ENCODE peak calls at places on chromosomes 4 and X, in ten cellular contexts. E is HCT116, A is adrenal gland, Q is stomach, V is IMR-90, J is Peyer's patch, C is A549, Z is transverse colon, U is sigmoid colon, P is lower leg skin. X is an unnamed sample.

GRCh38 chr4:36244257-36245084 is at the start of gene ARAP2:
- DNase-seq in V (peak; percentile 4), P (peak; percentile 47), A (peak; percentile 11), U (peak; percentile 67), Z (peak; percentile 67), Q (peak; percentile 80), E (peak; percentile 61), C (peak; percentile 15), J (peak; percentile 69), X (peak; percentile 71)

GRCh38 chr4:107164962-107165361 is 128.8 kb upstream of the DKK2 start:
- DNase-seq in Q (no peak), J (no peak), Z (no peak), E (no peak), V (no peak), C (no peak), A (no peak), U (no peak), P (no peak), X (no peak)

GRCh38 chr4:1470816-1471442 is 64.7 kb upstream of the NKX1-1 start:
- DNase-seq in Z (no peak), V (no peak), C (no peak), P (no peak), U (peak; percentile 64), E (no peak), A (no peak), J (no peak), Q (no peak), X (peak; percentile 37)

GRCh38 chr4:6658635-6659075 is 18.2 kb downstream of the MRFAP1 start:
- DNase-seq in E (no peak), Q (no peak), U (no peak), V (peak; percentile 28), C (no peak), P (no peak), J (no peak), Z (peak; percentile 28), A (peak; percentile 46), X (peak; percentile 63)

GRCh38 chr4:168432419-168433146 is 47.7 kb downstream of the DDX60L start:
- DNase-seq in J (no peak), Z (no peak), E (no peak), Q (no peak), U (no peak), A (no peak), C (no peak), P (no peak), V (peak; percentile 17), X (no peak)

GRCh38 chr4:159779716-159780115 is 676.8 kb downstream of the RAPGEF2 start:
- DNase-seq in U (no peak), J (no peak), Q (no peak), P (no peak), C (no peak), Z (no peak), E (no peak), V (no peak), A (no peak), X (no peak)

GRCh38 chr4:41207330-41207831 is 7.0 kb downstream of the APBB2 start:
- DNase-seq in C (no peak), P (no peak), U (no peak), E (no peak), A (peak; percentile 42), Z (no peak), J (no peak), Q (no peak), V (no peak), X (no peak)

GRCh38 chr4:1578301-1578781 is 105.8 kb downstream of the FAM53A start:
- DNase-seq in C (no peak), Q (no peak), P (no peak), Z (no peak), V (no peak), J (no peak), U (peak; percentile 66), E (no peak), A (peak; percentile 31), X (peak; percentile 55)

GRCh38 chr4:165541773-165542459 is 163.1 kb downstream of the CPE start:
- DNase-seq in C (no peak), A (no peak), J (no peak), P (no peak), Z (no peak), E (no peak), Q (no peak), V (no peak), U (no peak), X (no peak)

GRCh38 chrX:41733939-41734338 is 10.0 kb downstream of the GPR82 start:
- DNase-seq in Z (no peak), P (no peak), Q (no peak), C (no peak), V (no peak), J (peak; percentile 73), U (no peak), E (no peak), A (no peak), X (no peak)

GRCh38 chrX:80602017-80602765 is 181.9 kb downstream of the TENT5D start:
- DNase-seq in E (no peak), Q (no peak), C (no peak), A (no peak), V (no peak), U (no peak), Z (no peak), P (no peak), J (no peak), X (no peak)

GRCh38 chr4:181646864-181647263 is 596.3 kb upstream of the TENM3 start:
- DNase-seq in P (no peak), J (no peak), A (no peak), U (no peak), C (no peak), Z (no peak), V (peak; percentile 63), Q (no peak), E (no peak), X (no peak)

GRCh38 chr4:128916832-128917231 is 107.3 kb downstream of the JADE1 start:
- DNase-seq in J (peak; percentile 49), V (no peak), Z (peak; percentile 10), A (peak; percentile 11), C (no peak), Q (no peak), P (peak; percentile 37), E (no peak), U (no peak), X (no peak)

GRCh38 chr4:76252271-76252653 is 741 bp downstream of the FAM47E start:
- DNase-seq in P (no peak), J (no peak), U (no peak), Z (no peak), C (no peak), V (no peak), Q (no peak), A (no peak), E (no peak), X (no peak)

GRCh38 chr4:143411527-143412480 is 75.1 kb downstream of the GAB1 start:
- DNase-seq in U (no peak), A (peak; percentile 18), E (no peak), C (no peak), Z (no peak), Q (no peak), V (peak; percentile 58), J (no peak), P (no peak), X (no peak)

GRCh38 chr4:33072340-33073089 is 2352.3 kb downstream of the PCDH7 start:
- DNase-seq in E (no peak), Q (no peak), P (no peak), Z (no peak), J (no peak), C (no peak), A (no peak), U (no peak), V (no peak), X (no peak)

GRCh38 chr4:10020871-10021676 is at the start of gene SLC2A9:
- DNase-seq in Z (peak; percentile 33), V (no peak), P (no peak), J (no peak), A (peak; percentile 44), Q (no peak), E (no peak), U (peak; percentile 74), C (no peak), X (peak; percentile 80)

GRCh38 chr4:10018818-10019438 is 2.4 kb downstream of the SLC2A9 start:
- DNase-seq in Z (peak; percentile 97), U (peak; percentile 99), P (peak; percentile 93), J (peak; percentile 87), V (peak; percentile 93), C (peak; percentile 66), Q (peak; percentile 95), A (peak; percentile 99), E (peak; percentile 88), X (peak; percentile 91)

GRCh38 chr4:10017037-10017893 is 4.0 kb downstream of the SLC2A9 start:
- DNase-seq in Z (no peak), C (no peak), J (no peak), A (no peak), U (no peak), E (no peak), V (no peak), P (no peak), Q (no peak), X (peak; percentile 74)

GRCh38 chr4:10020106-10020505 is 1.2 kb downstream of the SLC2A9 start:
- DNase-seq in Q (no peak), Z (no peak), P (no peak), V (no peak), C (no peak), U (no peak), A (no peak), E (no peak), J (no peak), X (no peak)

GRCh38 chr4:10019521-10020051 is 1.7 kb downstream of the SLC2A9 start:
- DNase-seq in V (no peak), Z (no peak), E (no peak), J (no peak), P (no peak), A (no peak), Q (no peak), U (peak; percentile 82), C (no peak), X (peak; percentile 78)
- H3K4me3 ChIP-seq in V (no peak overlapping the region), Z (no peak overlapping the region), E (peak overlapping the region; percentile 55), J (peak overlapping the region; percentile 38), P (no peak overlapping the region), A (no peak overlapping the region), Q (peak overlapping the region; percentile 40), U (peak overlapping the region; percentile 48), C (no peak overlapping the region), X (no peak overlapping the region)

GRCh38 chrX:101658661-101659477 is 781 bp downstream of the ARMCX2 start:
- DNase-seq in V (peak; percentile 40), J (peak; percentile 72), C (peak; percentile 39), Z (peak; percentile 78), A (peak; percentile 83), Q (peak; percentile 69), U (peak; percentile 88), E (no peak), P (peak; percentile 50), X (peak; percentile 58)
- TF ChIP-seq POLR2A in V (no peak), J (no peak), C (peak; percentile 16), Z (no peak), A (no peak), Q (no peak), U (peak; percentile 31), E (no peak), P (no peak), X (no peak)

GRCh38 chr4:162061214-162061613 is 102.6 kb downstream of the FSTL5 start:
- DNase-seq in C (no peak), U (no peak), V (no peak), A (no peak), Z (no peak), E (peak; percentile 32), J (no peak), P (no peak), Q (no peak), X (no peak)

GRCh38 chr4:162056947-162057346 is 106.9 kb downstream of the FSTL5 start:
- DNase-seq in C (no peak), J (no peak), Z (no peak), P (no peak), A (no peak), V (no peak), E (no peak), U (no peak), Q (no peak), X (no peak)
- H3K4me3 ChIP-seq in C (no peak overlapping the region), J (no peak overlapping the region), Z (no peak overlapping the region), P (no peak overlapping the region), A (no peak overlapping the region), V (no peak overlapping the region), E (no peak overlapping the region), U (no peak overlapping the region), Q (no peak overlapping the region), X (no peak overlapping the region)

GRCh38 chr4:47485047-47485692 is at the start of gene ATP10D:
- DNase-seq in C (peak; percentile 62), P (peak; percentile 91), Q (peak; percentile 96), J (peak; percentile 94), U (peak; percentile 98), Z (peak; percentile 97), E (peak; percentile 74), V (peak; percentile 93), A (peak; percentile 98), X (peak; percentile 98)
- TF ChIP-seq POLR2A in C (peak; percentile 71), P (peak; percentile 36), Q (peak; percentile 77), J (peak; percentile 58), U (peak; percentile 75), Z (peak; percentile 87), E (peak; percentile 40), V (peak; percentile 96), A (peak; percentile 84), X (peak; percentile 86)

X was measured in right lobe of liver.